ENCODE peak calls at places on chromosomes 12 and 14, in eight cellular contexts. J is T-helper 22 cell; O is activated naive CD4-positive, alpha-beta T cell treated with anti-CD3 and anti-CD28 coated beads, Interleukin-2, amount 50 U/mL, for 16 hours; G is stimulated activated CD8-positive, alpha-beta memory T cell treated with anti-CD3 and anti-CD28 coated beads, Interleukin-2, amount 100 ng/mL, for 1 hour; R is activated CD4-positive, alpha-beta T cell treated with anti-CD3 and anti-CD28 coated beads, Interleukin-2, amount 50 U/mL, for 48 hours; P is activated T-helper 1 cell treated with anti-CD3 and anti-CD28 coated beads, Interleukin-2, amount 50 U/mL, for 16 hours; I is AG10803; Z is colonic mucosa. N is an unnamed sample.

GRCh38 chr14:23067847-23068791 is 10.8 kb upstream of the CDH24 start:
- DNase-seq in J (no peak), O (no peak), G (no peak), R (no peak), P (no peak), I (no peak), Z (no peak), N (no peak)

GRCh38 chr14:91326514-91326832 is 82.0 kb upstream of the GPR68 start:
- DNase-seq in J (no peak), O (no peak), G (no peak), R (no peak), P (no peak), I (no peak), Z (no peak), N (no peak)

GRCh38 chr12:19804737-19805136 is 365.4 kb downstream of the AEBP2 start:
- DNase-seq in J (no peak), O (no peak), G (no peak), R (no peak), P (no peak), I (no peak), Z (no peak), N (no peak)

GRCh38 chr12:102950107-102950949 is 7.1 kb upstream of the ASCL1 start:
- DNase-seq in J (no peak), O (no peak), G (no peak), R (no peak), P (no peak), I (no peak), Z (no peak), N (peak; percentile 98)

GRCh38 chr12:108129017-108129812 is at the start of gene WSCD2:
- DNase-seq in J (no peak), O (no peak), G (no peak), R (no peak), P (no peak), I (peak; percentile 20), Z (no peak), N (peak; percentile 59)

GRCh38 chr14:95891742-95892141 is 15.1 kb downstream of the TUNAR start:
- DNase-seq in J (no peak), O (no peak), G (no peak), R (no peak), P (no peak), I (peak; percentile 80), Z (no peak), N (no peak)

GRCh38 chr12:147242-147641 is 66.7 kb downstream of the SLC6A12 start:
- DNase-seq in J (no peak), O (no peak), G (no peak), R (no peak), P (no peak), I (no peak), Z (no peak), N (no peak)

GRCh38 chr14:65069874-65070709 is 32.2 kb downstream of the MAX start:
- DNase-seq in J (no peak), O (no peak), G (no peak), R (no peak), P (no peak), I (no peak), Z (peak; percentile 92), N (no peak)

GRCh38 chr12:131893605-131894312 is 663 bp upstream of the ULK1 start:
- DNase-seq in J (no peak), O (no peak), G (no peak), R (no peak), P (no peak), I (no peak), Z (no peak), N (no peak)

GRCh38 chr14:26709019-26709418 is 111.2 kb upstream of the NOVA1 start:
- DNase-seq in J (no peak), O (no peak), G (no peak), R (no peak), P (no peak), I (peak; percentile 3), Z (no peak), N (no peak)

GRCh38 chr12:46219892-46220655 is 48.8 kb downstream of the SLC38A1 start:
- DNase-seq in J (peak; percentile 66), O (peak; percentile 67), G (peak; percentile 50), R (peak; percentile 49), P (peak; percentile 50), I (peak; percentile 91), Z (no peak), N (no peak)

GRCh38 chr12:3564861-3565260 is 73.9 kb downstream of the PRMT8 start:
- DNase-seq in J (no peak), O (no peak), G (no peak), R (no peak), P (no peak), I (no peak), Z (no peak), N (no peak)

GRCh38 chr12:117045175-117045997 is 53.8 kb downstream of the TESC start:
- DNase-seq in J (no peak), O (no peak), G (no peak), R (no peak), P (no peak), I (no peak), Z (no peak), N (no peak)

GRCh38 chr14:103057372-103058208 is at the start of gene CDC42BPB:
- DNase-seq in J (peak; percentile 67), O (peak; percentile 50), G (no peak), R (peak; percentile 53), P (peak; percentile 20), I (peak; percentile 92), Z (peak; percentile 85), N (peak; percentile 94)

GRCh38 chr14:61229475-61229888 is 51.7 kb downstream of the TMEM30B start:
- DNase-seq in J (no peak), O (no peak), G (no peak), R (no peak), P (no peak), I (no peak), Z (no peak), N (no peak)

GRCh38 chr12:63238892-63239291 is 87.9 kb upstream of the AVPR1A start:
- DNase-seq in J (no peak), O (no peak), G (no peak), R (no peak), P (no peak), I (no peak), Z (no peak), N (no peak)

GRCh38 chr12:102702447-102703114 is 214.5 kb downstream of the PAH start:
- DNase-seq in J (no peak), O (peak; percentile 15), G (no peak), R (peak; percentile 10), P (no peak), I (peak; percentile 79), Z (no peak), N (peak; percentile 47)

GRCh38 chr12:122992386-122992785 is 11.9 kb downstream of the ARL6IP4 start:
- DNase-seq in J (no peak), O (no peak), G (no peak), R (no peak), P (no peak), I (no peak), Z (no peak), N (no peak)

GRCh38 chr12:2382391-2383155 is 329.8 kb downstream of the CACNA1C start:
- DNase-seq in J (no peak), O (no peak), G (no peak), R (no peak), P (no peak), I (peak; percentile 48), Z (no peak), N (no peak)

GRCh38 chr12:131928080-131928764 is 854 bp upstream of the PUS1 start:
- DNase-seq in J (no peak), O (no peak), G (no peak), R (peak; percentile 43), P (no peak), I (peak; percentile 27), Z (no peak), N (peak; percentile 52)

GRCh38 chr14:101707285-101707842 is 54.1 kb upstream of the PPP2R5C start:
- DNase-seq in J (peak; percentile 24), O (peak; percentile 46), G (no peak), R (peak; percentile 39), P (no peak), I (peak; percentile 87), Z (peak; percentile 68), N (no peak)

GRCh38 chr12:132713123-132713522 is 2.5 kb downstream of the PGAM5 start:
- DNase-seq in J (no peak), O (no peak), G (no peak), R (no peak), P (no peak), I (no peak), Z (no peak), N (no peak)

GRCh38 chr14:92690171-92691011 is 58.0 kb downstream of the LGMN start:
- DNase-seq in J (no peak), O (no peak), G (no peak), R (no peak), P (no peak), I (peak; percentile 46), Z (peak; percentile 57), N (no peak)

GRCh38 chr12:106331594-106331993 is 26.0 kb upstream of the POLR3B start:
- DNase-seq in J (no peak), O (no peak), G (no peak), R (no peak), P (no peak), I (no peak), Z (no peak), N (no peak)

GRCh38 chr14:75427126-75427481 is 718 bp upstream of the JDP2 start:
- DNase-seq in J (no peak), O (peak; percentile 13), G (no peak), R (no peak), P (no peak), I (no peak), Z (no peak), N (peak; percentile 67)

GRCh38 chr12:68267892-68268396 is 14.5 kb upstream of the IL22 start:
- DNase-seq in J (no peak), O (no peak), G (no peak), R (no peak), P (no peak), I (peak; percentile 96), Z (no peak), N (no peak)

N was measured in right lobe of liver.